ENCODE peak calls at places on chromosomes 12 and 14, in five cellular contexts. One of them, this sample, is unnamed.

GRCh38 chr14:34043627-34044372 is 92.9 kb upstream of the EGLN3 start:
- DNase-seq in PC-3: peak; percentile 90
- DNase-seq in left ventricle myocardium inferior: no peak
- DNase-seq in thyroid gland: no peak
- DNase-seq in PC-9: peak; percentile 58
- DNase-seq in this sample: no peak

GRCh38 chr14:50635136-50635535 is 33.0 kb downstream of the SAV1 start:
- DNase-seq in PC-3: no peak
- DNase-seq in left ventricle myocardium inferior: no peak
- DNase-seq in thyroid gland: no peak
- DNase-seq in PC-9: no peak
- DNase-seq in this sample: no peak

GRCh38 chr12:94147991-94148840 is at the start of gene PLXNC1:
- DNase-seq in PC-3: no peak
- DNase-seq in left ventricle myocardium inferior: peak; percentile 62
- DNase-seq in thyroid gland: peak; percentile 45
- DNase-seq in PC-9: no peak
- DNase-seq in this sample: peak; percentile 96

GRCh38 chr12:112555621-112556233 is 137.0 kb downstream of the PTPN11 start:
- DNase-seq in PC-3: peak; percentile 22
- DNase-seq in left ventricle myocardium inferior: no peak
- DNase-seq in thyroid gland: no peak
- DNase-seq in PC-9: no peak
- DNase-seq in this sample: no peak

GRCh38 chr14:85531594-85532391 is 1.8 kb downstream of the FLRT2 start:
- DNase-seq in PC-3: no peak
- DNase-seq in left ventricle myocardium inferior: peak; percentile 55
- DNase-seq in thyroid gland: peak; percentile 70
- DNase-seq in PC-9: peak; percentile 13
- DNase-seq in this sample: peak; percentile 72

GRCh38 chr12:79844693-79845092 is 90.2 kb downstream of the PPP1R12A start:
- DNase-seq in PC-3: peak; percentile 41
- DNase-seq in left ventricle myocardium inferior: no peak
- DNase-seq in thyroid gland: no peak
- DNase-seq in PC-9: peak; percentile 10
- DNase-seq in this sample: no peak

GRCh38 chr14:105974902-105975301 is 448.5 kb downstream of the TMEM121 start:
- DNase-seq in PC-3: no peak
- DNase-seq in left ventricle myocardium inferior: no peak
- DNase-seq in thyroid gland: no peak
- DNase-seq in PC-9: no peak
- DNase-seq in this sample: no peak

GRCh38 chr12:124695861-124696260 is 128.4 kb upstream of the NCOR2 start:
- DNase-seq in PC-3: peak; percentile 39
- DNase-seq in left ventricle myocardium inferior: peak; percentile 66
- DNase-seq in thyroid gland: no peak
- DNase-seq in PC-9: no peak
- DNase-seq in this sample: no peak

GRCh38 chr12:14059538-14059937 is 78.1 kb upstream of the GRIN2B start:
- DNase-seq in PC-3: no peak
- DNase-seq in left ventricle myocardium inferior: no peak
- DNase-seq in thyroid gland: no peak
- DNase-seq in PC-9: no peak
- DNase-seq in this sample: no peak

GRCh38 chr14:56002876-56003625 is 115.2 kb upstream of the PELI2 start:
- DNase-seq in PC-3: no peak
- DNase-seq in left ventricle myocardium inferior: no peak
- DNase-seq in thyroid gland: no peak
- DNase-seq in PC-9: no peak
- DNase-seq in this sample: no peak

GRCh38 chr14:68106917-68107316 is 287.3 kb downstream of the RAD51B start:
- DNase-seq in PC-3: no peak
- DNase-seq in left ventricle myocardium inferior: no peak
- DNase-seq in thyroid gland: no peak
- DNase-seq in PC-9: no peak
- DNase-seq in this sample: no peak

GRCh38 chr14:53432378-53432802 is 279.3 kb upstream of the DDHD1 start:
- DNase-seq in PC-3: peak; percentile 77
- DNase-seq in left ventricle myocardium inferior: no peak
- DNase-seq in thyroid gland: peak; percentile 48
- DNase-seq in PC-9: peak; percentile 25
- DNase-seq in this sample: no peak

GRCh38 chr12:15152864-15153263 is 68.4 kb downstream of the RERG start:
- DNase-seq in PC-3: peak; percentile 39
- DNase-seq in left ventricle myocardium inferior: no peak
- DNase-seq in thyroid gland: no peak
- DNase-seq in PC-9: no peak
- DNase-seq in this sample: no peak

GRCh38 chr12:45363903-45364302 is 148.0 kb downstream of the ANO6 start:
- DNase-seq in PC-3: no peak
- DNase-seq in left ventricle myocardium inferior: no peak
- DNase-seq in thyroid gland: no peak
- DNase-seq in PC-9: no peak
- DNase-seq in this sample: no peak

GRCh38 chr14:68309631-68310030 is 483.2 kb downstream of the ZFP36L1 start:
- DNase-seq in PC-3: peak; percentile 78
- DNase-seq in left ventricle myocardium inferior: no peak
- DNase-seq in thyroid gland: no peak
- DNase-seq in PC-9: no peak
- DNase-seq in this sample: no peak

GRCh38 chr12:124754949-124755800 is 108.5 kb downstream of the SCARB1 start:
- DNase-seq in PC-3: no peak
- DNase-seq in left ventricle myocardium inferior: peak; percentile 89
- DNase-seq in thyroid gland: peak; percentile 95
- DNase-seq in PC-9: no peak
- DNase-seq in this sample: peak; percentile 92

GRCh38 chr14:37585101-37585479 is 10.0 kb downstream of the FOXA1 start:
- DNase-seq in PC-3: peak; percentile 95
- DNase-seq in left ventricle myocardium inferior: no peak
- DNase-seq in thyroid gland: no peak
- DNase-seq in PC-9: no peak
- DNase-seq in this sample: no peak

GRCh38 chr12:64968989-64969819 is 144.8 kb downstream of the TBC1D30 start:
- DNase-seq in PC-3: peak; percentile 77
- DNase-seq in left ventricle myocardium inferior: no peak
- DNase-seq in thyroid gland: no peak
- DNase-seq in PC-9: peak; percentile 43
- DNase-seq in this sample: no peak

GRCh38 chr14:32087173-32087861 is 10.2 kb downstream of the ARHGAP5 start:
- DNase-seq in PC-3: peak; percentile 73
- DNase-seq in left ventricle myocardium inferior: no peak
- DNase-seq in thyroid gland: no peak
- DNase-seq in PC-9: peak; percentile 19
- DNase-seq in this sample: no peak

GRCh38 chr12:93502802-93503623 is 35.7 kb downstream of the MRPL42 start:
- DNase-seq in PC-3: peak; percentile 65
- DNase-seq in left ventricle myocardium inferior: no peak
- DNase-seq in thyroid gland: peak; percentile 34
- DNase-seq in PC-9: peak; percentile 41
- DNase-seq in this sample: no peak

GRCh38 chr12:104573-105081 is 38.1 kb downstream of the IQSEC3 start:
- DNase-seq in PC-3: no peak
- DNase-seq in left ventricle myocardium inferior: no peak
- DNase-seq in thyroid gland: no peak
- DNase-seq in PC-9: no peak
- DNase-seq in this sample: no peak

GRCh38 chr14:39351708-39352107 is 80.5 kb downstream of the FBXO33 start:
- DNase-seq in PC-3: no peak
- DNase-seq in left ventricle myocardium inferior: no peak
- DNase-seq in thyroid gland: no peak
- DNase-seq in PC-9: no peak
- DNase-seq in this sample: no peak

GRCh38 chr12:39764944-39765560 is 145.4 kb upstream of the ABCD2 start:
- DNase-seq in PC-3: peak; percentile 58
- DNase-seq in left ventricle myocardium inferior: no peak
- DNase-seq in thyroid gland: no peak
- DNase-seq in PC-9: no peak
- DNase-seq in this sample: no peak

GRCh38 chr12:122951979-122952892 is 14.0 kb downstream of the ABCB9 start:
- DNase-seq in PC-3: peak; percentile 84
- DNase-seq in left ventricle myocardium inferior: peak; percentile 72
- DNase-seq in thyroid gland: peak; percentile 77
- DNase-seq in PC-9: peak; percentile 67
- DNase-seq in this sample: peak; percentile 85

GRCh38 chr14:24435998-24436354 is 6.2 kb downstream of the KHNYN start:
- DNase-seq in PC-3: no peak
- DNase-seq in left ventricle myocardium inferior: no peak
- DNase-seq in thyroid gland: no peak
- DNase-seq in PC-9: no peak
- DNase-seq in this sample: no peak

GRCh38 chr12:43482311-43483085 is 69.5 kb downstream of the ADAMTS20 start:
- DNase-seq in PC-3: no peak
- DNase-seq in left ventricle myocardium inferior: no peak
- DNase-seq in thyroid gland: no peak
- DNase-seq in PC-9: no peak
- DNase-seq in this sample: no peak

GRCh38 chr14:35414365-35414764 is 9.8 kb upstream of the NFKBIA start:
- DNase-seq in PC-3: peak; percentile 41
- DNase-seq in left ventricle myocardium inferior: no peak
- DNase-seq in thyroid gland: no peak
- DNase-seq in PC-9: no peak
- DNase-seq in this sample: no peak

GRCh38 chr12:58819345-58819744 is 101.0 kb downstream of the LRIG3 start:
- DNase-seq in PC-3: no peak
- DNase-seq in left ventricle myocardium inferior: peak; percentile 15
- DNase-seq in thyroid gland: no peak
- DNase-seq in PC-9: no peak
- DNase-seq in this sample: no peak

GRCh38 chr12:46265734-46266133 is 3.1 kb downstream of the SLC38A1 start:
- DNase-seq in PC-3: no peak
- DNase-seq in left ventricle myocardium inferior: no peak
- DNase-seq in thyroid gland: no peak
- DNase-seq in PC-9: no peak
- DNase-seq in this sample: no peak

GRCh38 chr14:57729208-57730187 is 136.4 kb downstream of the SLC35F4 start:
- DNase-seq in PC-3: no peak
- DNase-seq in left ventricle myocardium inferior: no peak
- DNase-seq in thyroid gland: peak; percentile 71
- DNase-seq in PC-9: no peak
- DNase-seq in this sample: no peak

GRCh38 chr14:67436006-67436866 is 24.3 kb upstream of the PLEK2 start:
- DNase-seq in PC-3: no peak
- DNase-seq in left ventricle myocardium inferior: no peak
- DNase-seq in thyroid gland: peak; percentile 71
- DNase-seq in PC-9: no peak
- DNase-seq in this sample: no peak

GRCh38 chr12:10113920-10114319 is 15.1 kb upstream of the CLEC1A start:
- DNase-seq in PC-3: peak; percentile 24
- DNase-seq in left ventricle myocardium inferior: no peak
- DNase-seq in thyroid gland: no peak
- DNase-seq in PC-9: no peak
- DNase-seq in this sample: no peak

GRCh38 chr12:10110256-10110844 is 11.6 kb upstream of the CLEC1A start:
- DNase-seq in PC-3: no peak
- DNase-seq in left ventricle myocardium inferior: no peak
- DNase-seq in thyroid gland: no peak
- DNase-seq in PC-9: no peak
- DNase-seq in this sample: no peak

GRCh38 chr12:10115311-10115710 is 14.7 kb downstream of the CLEC7A start:
- DNase-seq in PC-3: no peak
- DNase-seq in left ventricle myocardium inferior: no peak
- DNase-seq in thyroid gland: no peak
- DNase-seq in PC-9: no peak
- DNase-seq in this sample: no peak

GRCh38 chr12:10113085-10113484 is 14.3 kb upstream of the CLEC1A start:
- DNase-seq in PC-3: peak; percentile 58
- DNase-seq in left ventricle myocardium inferior: no peak
- DNase-seq in thyroid gland: no peak
- DNase-seq in PC-9: no peak
- DNase-seq in this sample: no peak

DNA sequence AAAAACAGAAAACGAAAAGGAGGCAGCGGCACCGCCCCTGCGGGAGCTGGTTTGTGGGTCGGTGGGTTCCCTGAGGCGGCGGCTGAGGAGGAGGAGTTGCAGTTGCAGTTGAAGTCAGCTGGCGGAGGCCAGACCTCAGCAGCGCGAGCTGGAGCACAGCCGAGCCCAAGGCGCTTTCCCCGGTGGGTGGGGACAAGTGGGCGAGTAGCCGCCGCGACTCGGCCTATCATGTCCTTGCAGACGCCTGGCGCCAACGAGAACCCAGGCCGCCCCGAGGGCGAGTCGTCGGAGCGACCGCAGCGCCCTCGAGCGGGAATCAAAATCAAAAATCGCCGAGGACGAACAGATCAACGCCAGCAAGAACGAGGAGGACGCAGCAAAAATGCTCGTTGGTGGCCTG is 12.7 kb upstream of the CLEC1A start:
- DNase-seq in PC-3: no peak
- DNase-seq in left ventricle myocardium inferior: no peak
- DNase-seq in thyroid gland: no peak
- DNase-seq in PC-9: no peak
- DNase-seq in this sample: no peak
- TF ChIP-seq CTCF in PC-3: no peak
- TF ChIP-seq CTCF in left ventricle myocardium inferior: no peak
- TF ChIP-seq CTCF in thyroid gland: no peak
- TF ChIP-seq CTCF in PC-9: no peak
- TF ChIP-seq CTCF in this sample: no peak

DNA sequence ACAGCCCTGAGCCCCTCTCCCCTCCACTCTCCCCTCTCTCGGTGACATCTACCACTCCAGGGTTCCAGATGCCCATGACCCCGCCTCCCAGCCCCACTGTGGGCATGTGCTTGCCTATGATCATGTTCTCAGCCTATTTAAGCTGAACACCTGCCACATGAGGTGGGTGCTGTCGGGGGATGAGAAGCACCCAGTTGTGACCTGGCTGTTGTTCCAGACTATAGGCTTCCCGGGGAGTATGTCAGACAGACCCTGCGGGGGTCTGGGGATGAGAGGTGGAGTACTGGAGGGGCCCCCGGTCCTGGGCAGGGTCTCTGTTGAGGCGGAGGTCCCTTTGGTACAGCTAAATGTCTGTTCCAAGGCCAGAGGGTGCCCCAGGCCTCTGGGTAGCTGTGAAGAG is 6.0 kb downstream of the VSX2 start:
- DNase-seq in PC-3: no peak
- DNase-seq in left ventricle myocardium inferior: no peak
- DNase-seq in thyroid gland: no peak
- DNase-seq in PC-9: no peak
- DNase-seq in this sample: no peak
- H3K27me3 ChIP-seq in PC-3: peaks cover 41% of the 10 kb centered on the region
- H3K27me3 ChIP-seq in left ventricle myocardium inferior: peaks cover 85% of the 10 kb centered on the region
- H3K27me3 ChIP-seq in thyroid gland: peaks cover 41% of the 10 kb centered on the region
- H3K27me3 ChIP-seq in PC-9: peaks cover 48% of the 10 kb centered on the region
- H3K27me3 ChIP-seq in this sample: peaks cover 43% of the 10 kb centered on the region

GRCh38 chr14:45169906-45170305 is 34.2 kb downstream of the FANCM start:
- DNase-seq in PC-3: no peak
- DNase-seq in left ventricle myocardium inferior: no peak
- DNase-seq in thyroid gland: no peak
- DNase-seq in PC-9: no peak
- DNase-seq in this sample: no peak
- H3K4me3 ChIP-seq in PC-3: no peak overlapping the region
- H3K4me3 ChIP-seq in left ventricle myocardium inferior: no peak overlapping the region
- H3K4me3 ChIP-seq in thyroid gland: no peak overlapping the region
- H3K4me3 ChIP-seq in PC-9: no peak overlapping the region
- H3K4me3 ChIP-seq in this sample: no peak overlapping the region

GRCh38 chr14:95157987-95158712 is 821 bp upstream of the DICER1 start:
- DNase-seq in PC-3: peak; percentile 22
- DNase-seq in left ventricle myocardium inferior: no peak
- DNase-seq in thyroid gland: no peak
- DNase-seq in PC-9: no peak
- DNase-seq in this sample: no peak
- TF ChIP-seq CTCF in PC-3: no peak
- TF ChIP-seq CTCF in left ventricle myocardium inferior: no peak
- TF ChIP-seq CTCF in thyroid gland: no peak
- TF ChIP-seq CTCF in PC-9: no peak
- TF ChIP-seq CTCF in this sample: no peak

GRCh38 chr14:104557766-104558165 is 21.8 kb upstream of the C14orf180 start:
- DNase-seq in PC-3: no peak
- DNase-seq in left ventricle myocardium inferior: peak; percentile 7
- DNase-seq in thyroid gland: no peak
- DNase-seq in PC-9: no peak
- DNase-seq in this sample: peak; percentile 22
- H3K27me3 ChIP-seq in PC-3: peaks cover 98% of the 10 kb centered on the region
- H3K27me3 ChIP-seq in left ventricle myocardium inferior: peaks cover 52% of the 10 kb centered on the region
- H3K27me3 ChIP-seq in thyroid gland: no peaks in the 10 kb centered on the region
- H3K27me3 ChIP-seq in PC-9: peaks cover 100% of the 10 kb centered on the region
- H3K27me3 ChIP-seq in this sample: peaks cover 44% of the 10 kb centered on the region